ENCODE peak calls at places on chromosomes 2 and 18, in four cellular contexts. H is left lung, G is mammary epithelial cell, U is HL-60. V is an unnamed sample.

GRCh38 chr18:68177807-68178702 is 536.9 kb downstream of the TMX3 start:
- DNase-seq in H (no peak), U (no peak), G (peak; percentile 91), V (peak; percentile 31)

GRCh38 chr2:54577944-54578667 is 122.0 kb downstream of the SPTBN1 start:
- DNase-seq in H (no peak), G (no peak), U (no peak), V (no peak)

GRCh38 chr2:111617299-111617803 is 266.6 kb downstream of the ANAPC1 start:
- DNase-seq in H (no peak), G (no peak), U (no peak), V (no peak)

GRCh38 chr2:108965540-108966299 is 23.3 kb downstream of the EDAR start:
- DNase-seq in U (no peak), H (no peak), G (no peak), V (no peak)

GRCh38 chr2:174035981-174036742 is 71.0 kb upstream of the SP3 start:
- DNase-seq in H (no peak), U (no peak), G (peak; percentile 69), V (no peak)

GRCh38 chr18:73908323-73908722 is 239.3 kb downstream of the FBXO15 start:
- DNase-seq in G (peak; percentile 38), H (no peak), U (no peak), V (no peak)

GRCh38 chr2:30300456-30301221 is 69.3 kb downstream of the LBH start:
- DNase-seq in U (no peak), G (no peak), H (no peak), V (no peak)

GRCh38 chr2:2765839-2766495 is 434.9 kb upstream of the MYT1L start:
- DNase-seq in H (no peak), G (no peak), U (no peak), V (no peak)

GRCh38 chr2:186575856-186576255 is 14.0 kb upstream of the ITGAV start:
- DNase-seq in H (no peak), U (no peak), G (no peak), V (no peak)

GRCh38 chr18:3329871-3330270 is 67.9 kb downstream of the MYL12B start:
- DNase-seq in G (no peak), U (no peak), H (no peak), V (no peak)

GRCh38 chr2:241926541-241927311 is 57.2 kb downstream of the RTP5 start:
- DNase-seq in H (no peak), G (no peak), U (no peak), V (peak; percentile 76)

GRCh38 chr18:67518566-67518965 is 2.0 kb upstream of the DSEL start:
- DNase-seq in U (no peak), G (no peak), H (no peak), V (no peak)

GRCh38 chr2:98419977-98420725 is 24.5 kb upstream of the INPP4A start:
- DNase-seq in G (no peak), H (no peak), U (no peak), V (no peak)

GRCh38 chr2:94774851-94775250 is 96.4 kb upstream of the TEKT4 start:
- DNase-seq in U (no peak), G (no peak), H (no peak), V (no peak)

GRCh38 chr2:216113572-216113971 is 4.4 kb downstream of the XRCC5 start:
- DNase-seq in U (no peak), G (no peak), H (no peak), V (no peak)

GRCh38 chr2:24365051-24365450 is 4.7 kb upstream of the ITSN2 start:
- DNase-seq in U (no peak), H (peak; percentile 91), G (peak; percentile 50), V (peak; percentile 86)

DNA sequence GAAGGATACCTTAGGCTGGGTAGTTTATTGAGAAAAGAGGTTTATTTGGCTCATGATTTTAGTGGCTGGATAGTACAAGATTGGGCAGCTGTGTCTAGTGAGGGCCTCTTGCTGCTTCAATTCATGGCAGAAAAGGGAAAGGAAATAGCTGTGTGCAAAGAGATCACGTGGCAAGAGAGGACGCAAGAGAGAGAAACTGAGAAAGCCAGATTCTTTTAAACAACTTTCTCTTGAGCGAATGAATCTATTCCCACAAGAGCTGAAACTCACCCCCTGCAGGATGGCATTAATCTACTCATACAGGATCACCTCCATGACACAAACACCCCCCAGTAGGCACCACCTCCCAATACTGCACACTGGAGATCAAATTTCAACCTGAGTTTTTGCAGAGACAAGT is 73.7 kb upstream of the NCKAP5 start:
- DNase-seq in U (no peak), H (no peak), G (no peak), V (no peak)
- TF ChIP-seq CTCF in U (no peak), H (no peak), G (no peak), V (no peak)

GRCh38 chr2:230865324-230865765 is 603 bp downstream of the ITM2C start:
- DNase-seq in G (no peak), H (no peak), U (no peak), V (no peak)

GRCh38 chr2:230865766-230866703 is 1.3 kb downstream of the ITM2C start:
- DNase-seq in U (no peak), H (no peak), G (peak; percentile 11), V (no peak)

GRCh38 chr2:230868151-230868946 is 3.6 kb downstream of the ITM2C start:
- DNase-seq in U (no peak), G (no peak), H (no peak), V (no peak)

GRCh38 chr2:230864605-230865323 is at the start of gene ITM2C:
- DNase-seq in H (peak; percentile 59), U (peak; percentile 58), G (peak; percentile 53), V (peak; percentile 59)

DNA sequence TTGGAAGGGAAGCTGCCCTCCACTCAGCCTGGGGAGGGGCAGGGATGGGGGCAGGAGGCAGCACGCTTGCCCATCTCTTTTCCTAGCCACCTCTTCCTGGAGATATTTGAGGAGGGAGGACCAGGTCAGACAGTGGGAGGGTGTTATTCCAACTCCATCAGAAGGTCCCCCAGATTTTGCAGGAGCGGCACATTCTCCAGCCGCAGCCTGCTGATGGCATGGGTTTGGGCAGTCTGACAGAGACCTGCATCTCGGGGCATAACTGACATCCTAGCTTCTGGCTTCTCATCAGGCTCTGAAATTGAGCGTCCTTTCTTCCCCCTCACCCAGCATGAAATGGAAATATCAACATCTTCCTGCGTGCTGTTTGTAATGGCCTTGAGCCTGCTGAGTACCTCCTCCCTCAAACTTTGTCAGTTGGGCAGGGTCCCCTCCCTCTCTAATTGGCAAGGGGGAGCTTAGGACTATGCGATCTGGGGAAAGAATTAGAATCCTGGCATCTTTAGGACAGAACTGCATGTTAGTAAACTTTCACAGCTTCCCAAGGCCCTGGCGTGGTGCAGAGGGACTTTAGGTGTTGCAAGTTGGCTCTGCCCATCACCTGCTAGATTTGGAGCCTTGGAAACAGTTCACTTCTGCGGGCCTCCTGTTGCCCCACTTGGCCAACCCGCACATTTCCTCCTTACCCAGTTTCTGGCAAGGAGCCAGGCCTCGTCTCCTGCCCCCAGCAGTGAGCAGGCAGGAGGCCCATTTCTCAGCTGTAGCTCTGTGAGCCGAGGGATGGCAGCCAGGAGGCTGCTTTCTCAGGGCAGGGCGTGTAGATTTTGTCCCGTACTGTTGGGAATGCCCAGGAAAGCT is 2.2 kb downstream of the ITM2C start:
- DNase-seq in G (no peak), H (no peak), U (peak; percentile 74), V (no peak)
- H3K4me3 ChIP-seq in G (no peak overlapping the region), H (no peak overlapping the region), U (no peak overlapping the region), V (no peak overlapping the region)

DNA sequence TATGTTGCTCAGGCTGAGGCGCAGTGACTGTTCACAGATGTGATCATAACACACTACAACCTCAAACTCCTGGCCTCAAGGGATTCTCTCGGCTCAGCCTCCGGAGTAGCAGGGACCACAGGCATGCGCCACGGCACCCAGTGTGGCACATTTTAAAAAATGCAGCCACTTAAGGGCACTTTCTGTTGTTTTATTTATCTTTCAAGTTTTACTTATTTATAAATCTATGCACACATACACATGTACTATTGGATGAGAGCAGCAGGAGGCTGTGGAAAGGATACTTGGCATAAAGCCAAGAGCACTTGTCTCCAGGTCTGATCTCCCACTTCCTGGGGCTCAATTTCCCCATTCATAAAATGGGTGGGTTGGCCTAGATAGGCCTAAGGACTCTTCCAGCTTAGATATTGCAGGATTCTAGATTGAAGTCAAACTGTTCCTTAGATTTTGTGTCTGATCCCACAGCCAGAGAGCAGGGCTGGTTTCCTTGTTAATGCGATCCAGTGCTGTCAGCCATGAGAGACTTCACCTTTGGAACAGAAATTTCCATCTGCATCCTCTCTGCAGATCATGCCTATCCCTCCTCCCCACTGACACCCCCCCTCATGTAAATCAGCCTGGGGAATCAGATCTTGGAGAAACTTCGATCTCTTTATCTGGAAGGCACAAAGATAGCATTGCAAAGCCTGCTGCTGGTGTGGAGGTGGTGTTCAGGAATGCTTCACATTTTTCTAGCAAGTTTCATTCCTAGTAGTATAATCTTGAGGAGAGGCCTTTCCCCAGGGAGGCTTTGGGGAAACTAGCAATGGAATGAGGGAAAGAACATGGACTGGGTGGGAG is 24.7 kb downstream of the PCBP1 start:
- DNase-seq in U (no peak), G (no peak), H (peak; percentile 24), V (no peak)
- H3K27ac ChIP-seq in U (peak overlapping the region; percentile 66), G (no peak overlapping the region), H (no peak overlapping the region), V (no peak overlapping the region)

DNA sequence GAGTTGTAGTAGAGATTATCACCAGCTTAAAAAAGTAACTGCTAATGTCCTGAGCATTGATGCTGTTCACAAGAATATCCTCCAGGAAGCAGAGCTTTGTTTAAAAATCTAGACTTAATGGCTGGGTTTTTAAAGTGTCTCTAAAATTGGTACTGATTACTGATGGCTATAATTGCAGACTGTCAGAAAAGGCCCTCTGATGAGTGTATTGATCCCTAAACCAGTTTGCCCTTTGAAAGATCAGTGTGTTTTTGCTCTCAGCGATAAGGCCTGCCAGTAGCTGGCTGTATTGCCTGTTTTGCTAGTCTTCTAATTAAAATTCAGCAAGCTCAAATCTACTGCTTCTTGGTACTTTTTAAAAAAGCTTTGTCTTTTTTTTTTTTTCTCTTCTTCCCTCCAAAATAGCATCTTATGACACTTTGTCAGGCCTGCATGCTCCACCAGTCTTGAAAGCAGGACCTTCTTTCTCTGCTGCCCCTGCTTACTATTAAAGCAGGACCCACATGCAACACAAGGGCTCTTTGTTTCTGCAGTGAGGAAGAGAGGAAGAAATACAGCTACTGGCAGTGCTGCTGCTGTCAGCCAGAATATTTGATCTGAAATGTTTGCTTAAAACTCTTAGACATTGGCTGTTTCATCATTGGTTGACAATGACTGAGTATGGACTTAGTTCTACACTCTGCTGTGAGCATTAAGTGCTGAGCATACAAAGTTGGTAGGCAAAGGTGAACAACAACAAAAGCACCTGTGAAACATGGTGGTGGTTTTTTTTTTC is 1.8 kb downstream of the SEC11C start:
- DNase-seq in H (no peak), U (no peak), G (no peak), V (no peak)
- TF ChIP-seq CTCF in H (no peak), U (no peak), G (no peak), V (no peak)

GRCh38 chr2:138622606-138623005 is 121.0 kb downstream of the SPOPL start:
- DNase-seq in H (no peak), G (no peak), U (no peak), V (no peak)
- H3K4me3 ChIP-seq in H (no peak overlapping the region), G (no peak overlapping the region), U (no peak overlapping the region), V (no peak overlapping the region)

V was measured in pancreas.